ENCODE peak calls at places on chromosome 18, in ten cellular contexts. One of them, this sample, is unnamed.

GRCh38 chr18:3297025-3297984 is 35.4 kb downstream of the MYL12B start:
- DNase-seq in cardiac fibroblast: peak; percentile 94
- DNase-seq in trophoblast cell: peak; percentile 98
- DNase-seq in Caki2: peak; percentile 86
- DNase-seq in central memory CD4-positive, alpha-beta T cell: peak; percentile 88
- DNase-seq in activated T-cell treated with anti-CD3 and anti-CD28 coated beads for 4 hours: peak; percentile 91
- DNase-seq in activated naive CD4-positive, alpha-beta T cell treated with Interleukin-2 at 50 U/mL for 16 hours: peak; percentile 96
- DNase-seq in mesenchymal stem cell: peak; percentile 90
- DNase-seq in kidney: peak; percentile 95
- DNase-seq in fibroblast of mammary gland: peak; percentile 95
- DNase-seq in this sample: peak; percentile 97

GRCh38 chr18:45839415-45840395 is 14.2 kb downstream of the SIGLEC15 start:
- DNase-seq in central memory CD4-positive, alpha-beta T cell: peak; percentile 8
- DNase-seq in activated naive CD4-positive, alpha-beta T cell treated with Interleukin-2 at 50 U/mL for 16 hours: no peak
- DNase-seq in trophoblast cell: no peak
- DNase-seq in fibroblast of mammary gland: peak; percentile 83
- DNase-seq in cardiac fibroblast: peak; percentile 86
- DNase-seq in mesenchymal stem cell: peak; percentile 71
- DNase-seq in activated T-cell treated with anti-CD3 and anti-CD28 coated beads for 4 hours: no peak
- DNase-seq in Caki2: peak; percentile 14
- DNase-seq in kidney: no peak
- DNase-seq in this sample: peak; percentile 71

GRCh38 chr18:78448106-78448505 is 531.5 kb upstream of the SALL3 start:
- DNase-seq in trophoblast cell: no peak
- DNase-seq in activated T-cell treated with anti-CD3 and anti-CD28 coated beads for 4 hours: no peak
- DNase-seq in kidney: no peak
- DNase-seq in fibroblast of mammary gland: no peak
- DNase-seq in cardiac fibroblast: no peak
- DNase-seq in central memory CD4-positive, alpha-beta T cell: no peak
- DNase-seq in mesenchymal stem cell: no peak
- DNase-seq in activated naive CD4-positive, alpha-beta T cell treated with Interleukin-2 at 50 U/mL for 16 hours: no peak
- DNase-seq in Caki2: no peak
- DNase-seq in this sample: no peak

GRCh38 chr18:26406854-26407517 is 141.4 kb downstream of the KCTD1 start:
- DNase-seq in mesenchymal stem cell: no peak
- DNase-seq in fibroblast of mammary gland: no peak
- DNase-seq in kidney: no peak
- DNase-seq in Caki2: no peak
- DNase-seq in activated naive CD4-positive, alpha-beta T cell treated with Interleukin-2 at 50 U/mL for 16 hours: no peak
- DNase-seq in central memory CD4-positive, alpha-beta T cell: no peak
- DNase-seq in cardiac fibroblast: no peak
- DNase-seq in trophoblast cell: no peak
- DNase-seq in activated T-cell treated with anti-CD3 and anti-CD28 coated beads for 4 hours: no peak
- DNase-seq in this sample: peak; percentile 1

GRCh38 chr18:74806700-74807416 is 209.2 kb downstream of the ZNF407 start:
- DNase-seq in mesenchymal stem cell: peak; percentile 81
- DNase-seq in trophoblast cell: peak; percentile 21
- DNase-seq in kidney: no peak
- DNase-seq in fibroblast of mammary gland: peak; percentile 88
- DNase-seq in activated naive CD4-positive, alpha-beta T cell treated with Interleukin-2 at 50 U/mL for 16 hours: no peak
- DNase-seq in cardiac fibroblast: peak; percentile 92
- DNase-seq in Caki2: peak; percentile 66
- DNase-seq in central memory CD4-positive, alpha-beta T cell: no peak
- DNase-seq in activated T-cell treated with anti-CD3 and anti-CD28 coated beads for 4 hours: no peak
- DNase-seq in this sample: peak; percentile 85

GRCh38 chr18:7749001-7749391 is 181.9 kb downstream of the PTPRM start:
- DNase-seq in Caki2: no peak
- DNase-seq in trophoblast cell: no peak
- DNase-seq in cardiac fibroblast: no peak
- DNase-seq in mesenchymal stem cell: no peak
- DNase-seq in activated naive CD4-positive, alpha-beta T cell treated with Interleukin-2 at 50 U/mL for 16 hours: no peak
- DNase-seq in central memory CD4-positive, alpha-beta T cell: no peak
- DNase-seq in activated T-cell treated with anti-CD3 and anti-CD28 coated beads for 4 hours: no peak
- DNase-seq in fibroblast of mammary gland: no peak
- DNase-seq in kidney: no peak
- DNase-seq in this sample: no peak

GRCh38 chr18:50847192-50847591 is 27.4 kb upstream of the MRO start:
- DNase-seq in activated T-cell treated with anti-CD3 and anti-CD28 coated beads for 4 hours: no peak
- DNase-seq in activated naive CD4-positive, alpha-beta T cell treated with Interleukin-2 at 50 U/mL for 16 hours: no peak
- DNase-seq in Caki2: no peak
- DNase-seq in fibroblast of mammary gland: peak; percentile 85
- DNase-seq in trophoblast cell: peak; percentile 8
- DNase-seq in central memory CD4-positive, alpha-beta T cell: no peak
- DNase-seq in mesenchymal stem cell: no peak
- DNase-seq in kidney: no peak
- DNase-seq in cardiac fibroblast: peak; percentile 52
- DNase-seq in this sample: peak; percentile 44

GRCh38 chr18:49788327-49788908 is 24.9 kb downstream of the ACAA2 start:
- DNase-seq in trophoblast cell: no peak
- DNase-seq in kidney: no peak
- DNase-seq in Caki2: peak; percentile 23
- DNase-seq in activated naive CD4-positive, alpha-beta T cell treated with Interleukin-2 at 50 U/mL for 16 hours: no peak
- DNase-seq in cardiac fibroblast: peak; percentile 52
- DNase-seq in activated T-cell treated with anti-CD3 and anti-CD28 coated beads for 4 hours: no peak
- DNase-seq in mesenchymal stem cell: peak; percentile 57
- DNase-seq in fibroblast of mammary gland: peak; percentile 47
- DNase-seq in central memory CD4-positive, alpha-beta T cell: no peak
- DNase-seq in this sample: no peak

GRCh38 chr18:48161911-48162698 is 231.6 kb upstream of the SMAD2 start:
- DNase-seq in mesenchymal stem cell: no peak
- DNase-seq in activated naive CD4-positive, alpha-beta T cell treated with Interleukin-2 at 50 U/mL for 16 hours: no peak
- DNase-seq in central memory CD4-positive, alpha-beta T cell: no peak
- DNase-seq in trophoblast cell: no peak
- DNase-seq in Caki2: no peak
- DNase-seq in activated T-cell treated with anti-CD3 and anti-CD28 coated beads for 4 hours: no peak
- DNase-seq in cardiac fibroblast: no peak
- DNase-seq in kidney: no peak
- DNase-seq in fibroblast of mammary gland: no peak
- DNase-seq in this sample: peak; percentile 34

GRCh38 chr18:27994571-27994970 is 182.4 kb downstream of the CDH2 start:
- DNase-seq in central memory CD4-positive, alpha-beta T cell: no peak
- DNase-seq in kidney: no peak
- DNase-seq in cardiac fibroblast: no peak
- DNase-seq in Caki2: no peak
- DNase-seq in trophoblast cell: no peak
- DNase-seq in activated naive CD4-positive, alpha-beta T cell treated with Interleukin-2 at 50 U/mL for 16 hours: no peak
- DNase-seq in fibroblast of mammary gland: no peak
- DNase-seq in mesenchymal stem cell: peak; percentile 3
- DNase-seq in activated T-cell treated with anti-CD3 and anti-CD28 coated beads for 4 hours: no peak
- DNase-seq in this sample: no peak

GRCh38 chr18:60053747-60054304 is 154.0 kb downstream of the PMAIP1 start:
- DNase-seq in central memory CD4-positive, alpha-beta T cell: no peak
- DNase-seq in activated T-cell treated with anti-CD3 and anti-CD28 coated beads for 4 hours: no peak
- DNase-seq in activated naive CD4-positive, alpha-beta T cell treated with Interleukin-2 at 50 U/mL for 16 hours: no peak
- DNase-seq in cardiac fibroblast: peak; percentile 95
- DNase-seq in fibroblast of mammary gland: peak; percentile 98
- DNase-seq in Caki2: peak; percentile 90
- DNase-seq in kidney: no peak
- DNase-seq in trophoblast cell: peak; percentile 91
- DNase-seq in mesenchymal stem cell: peak; percentile 94
- DNase-seq in this sample: peak; percentile 97

GRCh38 chr18:79919089-79919488 is 32.4 kb downstream of the SLC66A2 start:
- DNase-seq in Caki2: no peak
- DNase-seq in central memory CD4-positive, alpha-beta T cell: no peak
- DNase-seq in cardiac fibroblast: no peak
- DNase-seq in activated naive CD4-positive, alpha-beta T cell treated with Interleukin-2 at 50 U/mL for 16 hours: no peak
- DNase-seq in fibroblast of mammary gland: no peak
- DNase-seq in mesenchymal stem cell: no peak
- DNase-seq in activated T-cell treated with anti-CD3 and anti-CD28 coated beads for 4 hours: no peak
- DNase-seq in trophoblast cell: no peak
- DNase-seq in kidney: peak; percentile 53
- DNase-seq in this sample: no peak

This sample was measured in MCF 10A.